ENCODE peak calls at places on chromosome 20, in six cellular contexts. Z is stomach; B is adrenal gland; P is CD8-positive, alpha-beta memory T cell; Q is aorta; S is PC-3. F is an unnamed sample.

GRCh38 chr20:63574156-63574828 is at the start of gene HELZ2:
- DNase-seq in Z (peak), B (peak), P (peak), Q (peak), S (peak), F (peak)

GRCh38 chr20:11275740-11276139 is 601.9 kb upstream of the JAG1 start:
- DNase-seq in Z (no peak), B (no peak), P (no peak), Q (no peak), S (no peak), F (no peak)

GRCh38 chr20:33551778-33552177 is 61.9 kb downstream of the CBFA2T2 start:
- DNase-seq in Z (no peak), B (no peak), P (no peak), Q (no peak), S (no peak), F (peak)

GRCh38 chr20:433300-433975 is 25.3 kb downstream of the RBCK1 start:
- DNase-seq in Z (no peak), B (peak), P (peak), Q (no peak), S (no peak), F (peak)

GRCh38 chr20:64102647-64103354 is 4.6 kb downstream of the NPBWR2 start:
- DNase-seq in Z (no peak), B (no peak), P (no peak), Q (peak), S (no peak), F (no peak)

GRCh38 chr20:1328680-1329330 is at the start of gene SDCBP2:
- DNase-seq in Z (peak), B (no peak), P (no peak), Q (no peak), S (peak), F (no peak)

GRCh38 chr20:3911956-3912355 is 22.8 kb downstream of the PANK2 start:
- DNase-seq in Z (peak), B (peak), P (no peak), Q (no peak), S (no peak), F (no peak)

GRCh38 chr20:32359633-32360332 is 1.7 kb downstream of the ASXL1 start:
- DNase-seq in Z (no peak), B (no peak), P (no peak), Q (no peak), S (no peak), F (no peak)

GRCh38 chr20:58127731-58128130 is 100.7 kb downstream of the ANKRD60 start:
- DNase-seq in Z (no peak), B (no peak), P (no peak), Q (peak), S (peak), F (peak)

GRCh38 chr20:6122873-6123649 is at the start of gene FERMT1:
- DNase-seq in Z (peak), B (peak), P (no peak), Q (peak), S (peak), F (peak)

GRCh38 chr20:15528386-15529111 is 1044.7 kb downstream of the KIF16B start:
- DNase-seq in Z (no peak), B (peak), P (no peak), Q (no peak), S (no peak), F (no peak)

GRCh38 chr20:54879393-54879792 is 404.0 kb downstream of the DOK5 start:
- DNase-seq in Z (no peak), B (no peak), P (no peak), Q (no peak), S (no peak), F (no peak)

GRCh38 chr20:34544109-34544793 is 14.3 kb upstream of the MAP1LC3A start:
- DNase-seq in Z (no peak), B (no peak), P (no peak), Q (no peak), S (no peak), F (no peak)

GRCh38 chr20:49677777-49678758 is 35.6 kb downstream of the B4GALT5 start:
- DNase-seq in Z (peak), B (no peak), P (no peak), Q (no peak), S (peak), F (no peak)

GRCh38 chr20:49672109-49672681 is 41.5 kb downstream of the B4GALT5 start:
- DNase-seq in Z (no peak), B (no peak), P (no peak), Q (no peak), S (no peak), F (no peak)

GRCh38 chr20:49674383-49675352 is 39.0 kb downstream of the B4GALT5 start:
- DNase-seq in Z (no peak), B (no peak), P (no peak), Q (no peak), S (peak), F (peak)

GRCh38 chr20:49676581-49677291 is 36.9 kb downstream of the B4GALT5 start:
- DNase-seq in Z (peak), B (no peak), P (peak), Q (no peak), S (peak), F (peak)

GRCh38 chr20:49675368-49676151 is 38.1 kb downstream of the B4GALT5 start:
- DNase-seq in Z (no peak), B (no peak), P (no peak), Q (no peak), S (peak), F (no peak)
- H3K4me3 ChIP-seq in Z (no peak), B (no peak), P (no peak), Q (no peak), S (peak), F (no peak)

GRCh38 chr20:62063601-62063980 is 2.1 kb downstream of the TAF4 start:
- DNase-seq in Z (no peak), B (no peak), P (no peak), Q (no peak), S (no peak), F (no peak)
- H3K4me3 ChIP-seq in Z (peak), B (no peak), P (no peak), Q (no peak), S (peak), F (peak)

GRCh38 chr20:2558581-2559301 is 22.4 kb downstream of the TMC2 start:
- DNase-seq in Z (no peak), B (peak), P (no peak), Q (no peak), S (no peak), F (peak)
- H3K4me3 ChIP-seq in Z (peak), B (no peak), P (no peak), Q (no peak), S (no peak), F (no peak)

GRCh38 chr20:50089140-50089786 is 23.7 kb downstream of the UBE2V1 start:
- DNase-seq in Z (no peak), B (no peak), P (no peak), Q (no peak), S (no peak), F (no peak)

GRCh38 chr20:50088022-50088421 is 24.9 kb downstream of the UBE2V1 start:
- DNase-seq in Z (no peak), B (no peak), P (no peak), Q (no peak), S (peak), F (no peak)

GRCh38 chr20:50083034-50083433 is 29.9 kb downstream of the UBE2V1 start:
- DNase-seq in Z (no peak), B (no peak), P (no peak), Q (no peak), S (no peak), F (no peak)

GRCh38 chr20:50085146-50085480 is 27.8 kb downstream of the UBE2V1 start:
- DNase-seq in Z (no peak), B (no peak), P (no peak), Q (no peak), S (no peak), F (no peak)

DNA sequence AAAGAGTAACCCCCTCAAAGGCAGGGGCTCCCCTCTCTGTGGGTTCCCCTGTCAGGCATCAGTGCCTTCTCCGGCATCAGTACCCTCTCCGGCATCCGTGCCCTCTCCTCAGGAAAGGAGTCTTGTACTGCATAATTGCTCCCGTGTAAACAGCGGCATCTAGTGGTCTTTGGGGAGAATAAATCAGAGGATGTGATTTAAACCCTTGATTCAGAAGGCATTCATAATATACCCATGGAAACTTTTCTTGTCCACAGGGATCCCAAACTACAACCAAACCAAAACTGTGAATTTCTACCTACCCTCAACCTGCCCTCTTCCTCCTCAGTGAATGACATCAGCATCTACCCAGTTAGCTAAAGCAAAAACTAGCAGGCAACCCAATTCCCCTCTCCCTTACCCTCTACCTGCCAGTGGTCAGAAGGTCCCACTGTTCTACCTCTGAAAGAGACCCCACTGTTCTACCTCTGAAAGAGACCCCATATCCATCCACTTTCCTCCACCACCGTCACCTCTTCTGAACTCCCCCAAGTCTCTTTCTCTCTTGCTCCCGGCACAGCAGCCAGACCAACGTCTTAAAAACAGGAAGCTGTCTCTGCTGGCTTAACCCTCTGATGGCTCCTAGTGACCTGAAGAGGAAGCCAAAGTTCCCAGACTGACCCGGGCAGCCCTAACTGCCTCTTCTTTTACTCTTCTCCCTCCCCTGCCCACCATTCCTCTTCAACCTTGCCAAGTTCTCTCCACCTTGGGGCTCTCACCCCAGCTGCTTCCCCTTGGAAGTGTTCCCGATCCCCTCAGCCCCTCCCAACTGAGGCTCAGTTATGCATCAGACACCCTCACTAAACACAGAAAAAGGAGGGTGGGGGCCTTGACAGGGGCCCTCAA is 27.2 kb downstream of the UBE2V1 start:
- DNase-seq in Z (no peak), B (no peak), P (peak), Q (no peak), S (peak), F (peak)
- H3K4me3 ChIP-seq in Z (peak), B (no peak), P (peak), Q (no peak), S (no peak), F (no peak)

GRCh38 chr20:50415516-50416268 is 94.5 kb upstream of the PTPN1 start:
- DNase-seq in Z (peak), B (peak), P (no peak), Q (peak), S (peak), F (peak)

GRCh38 chr20:50416930-50417329 is 93.3 kb upstream of the PTPN1 start:
- DNase-seq in Z (no peak), B (no peak), P (no peak), Q (no peak), S (no peak), F (no peak)

GRCh38 chr20:50417484-50418235 is 92.5 kb upstream of the PTPN1 start:
- DNase-seq in Z (no peak), B (no peak), P (no peak), Q (no peak), S (no peak), F (no peak)

GRCh38 chr20:50415031-50415515 is 95.1 kb upstream of the PTPN1 start:
- DNase-seq in Z (peak), B (no peak), P (no peak), Q (no peak), S (peak), F (no peak)

DNA sequence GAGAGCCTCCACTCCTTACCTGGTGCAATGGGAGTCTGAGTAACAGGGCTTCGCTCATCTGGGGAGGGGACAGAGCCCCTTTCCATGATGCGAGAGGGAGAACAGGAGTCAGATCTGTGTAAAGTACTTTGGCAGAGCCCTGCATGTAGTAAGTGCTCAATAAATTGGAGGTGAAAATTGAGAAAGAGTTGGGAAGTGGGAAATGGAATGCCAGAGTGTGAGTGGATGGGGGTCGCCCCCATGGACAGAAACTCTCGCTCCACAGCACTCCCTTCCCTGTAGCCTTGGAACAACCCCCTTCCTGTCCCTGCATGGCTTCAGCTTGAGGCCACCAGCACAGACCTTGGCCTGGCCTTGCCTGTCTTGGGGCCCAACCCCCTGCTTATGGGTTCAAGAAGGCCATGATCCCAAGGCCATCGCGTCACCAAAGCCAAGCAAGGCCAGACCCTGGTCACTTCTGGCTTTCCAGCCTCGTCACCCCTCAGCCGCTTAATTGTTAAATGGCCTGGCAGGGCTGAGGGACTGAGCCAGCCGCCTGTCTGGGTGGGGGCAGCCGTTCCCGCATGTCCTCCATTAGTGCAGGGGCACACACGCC is 93.8 kb upstream of the PTPN1 start:
- DNase-seq in Z (no peak), B (peak), P (no peak), Q (no peak), S (no peak), F (no peak)
- H3K4me3 ChIP-seq in Z (no peak), B (no peak), P (no peak), Q (no peak), S (peak), F (no peak)

DNA sequence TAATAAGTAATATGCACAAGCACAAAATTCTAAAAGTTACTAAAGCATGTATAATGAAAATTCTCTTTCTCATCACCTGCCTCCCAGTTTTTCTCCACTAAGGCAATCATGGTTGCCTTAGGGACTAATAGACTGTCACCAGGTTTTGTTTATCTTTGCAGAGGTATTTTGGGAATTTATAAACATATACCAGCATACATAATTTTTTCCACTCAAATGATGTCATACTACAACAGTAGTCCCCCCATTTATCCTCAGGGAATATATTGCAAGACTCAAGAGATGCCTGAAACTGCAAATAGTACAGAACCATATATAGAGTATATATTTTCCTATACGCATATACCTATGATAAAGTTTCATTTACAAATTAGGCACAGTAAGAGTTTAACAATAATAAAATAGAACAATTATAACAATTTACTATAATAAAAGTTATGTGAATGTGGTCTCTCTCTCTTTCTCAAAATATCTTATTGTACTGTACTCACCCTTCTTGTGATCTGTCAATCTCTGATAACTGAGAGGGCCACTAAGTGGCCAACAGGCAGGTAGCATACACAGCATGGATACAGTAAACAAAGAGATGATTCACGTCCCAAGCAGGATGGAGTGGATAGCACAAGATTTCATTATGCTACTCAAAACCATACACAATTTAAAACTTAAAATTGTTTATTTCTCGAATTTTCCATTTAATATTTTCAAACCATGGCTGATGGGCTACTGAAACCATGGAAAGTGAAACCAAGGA is 19.7 kb downstream of the RBL1 start:
- DNase-seq in Z (no peak), B (no peak), P (no peak), Q (no peak), S (peak), F (no peak)
- H3K4me3 ChIP-seq in Z (no peak), B (no peak), P (no peak), Q (no peak), S (no peak), F (no peak)

GRCh38 chr20:48620486-48621255 is 207.1 kb downstream of the PREX1 start:
- DNase-seq in Z (peak), B (peak), P (peak), Q (peak), S (peak), F (peak)

GRCh38 chr20:48620112-48620485 is 207.7 kb downstream of the PREX1 start:
- DNase-seq in Z (no peak), B (no peak), P (no peak), Q (no peak), S (no peak), F (no peak)

GRCh38 chr20:48623176-48623905 is 204.5 kb downstream of the PREX1 start:
- DNase-seq in Z (no peak), B (no peak), P (no peak), Q (peak), S (no peak), F (no peak)

GRCh38 chr20:48622421-48622820 is 205.4 kb downstream of the PREX1 start:
- DNase-seq in Z (no peak), B (no peak), P (no peak), Q (peak), S (no peak), F (no peak)

GRCh38 chr20:48621256-48622078 is 206.3 kb downstream of the PREX1 start:
- DNase-seq in Z (no peak), B (no peak), P (no peak), Q (peak), S (peak), F (peak)
- H3K4me3 ChIP-seq in Z (no peak), B (no peak), P (no peak), Q (no peak), S (peak), F (peak)

DNA sequence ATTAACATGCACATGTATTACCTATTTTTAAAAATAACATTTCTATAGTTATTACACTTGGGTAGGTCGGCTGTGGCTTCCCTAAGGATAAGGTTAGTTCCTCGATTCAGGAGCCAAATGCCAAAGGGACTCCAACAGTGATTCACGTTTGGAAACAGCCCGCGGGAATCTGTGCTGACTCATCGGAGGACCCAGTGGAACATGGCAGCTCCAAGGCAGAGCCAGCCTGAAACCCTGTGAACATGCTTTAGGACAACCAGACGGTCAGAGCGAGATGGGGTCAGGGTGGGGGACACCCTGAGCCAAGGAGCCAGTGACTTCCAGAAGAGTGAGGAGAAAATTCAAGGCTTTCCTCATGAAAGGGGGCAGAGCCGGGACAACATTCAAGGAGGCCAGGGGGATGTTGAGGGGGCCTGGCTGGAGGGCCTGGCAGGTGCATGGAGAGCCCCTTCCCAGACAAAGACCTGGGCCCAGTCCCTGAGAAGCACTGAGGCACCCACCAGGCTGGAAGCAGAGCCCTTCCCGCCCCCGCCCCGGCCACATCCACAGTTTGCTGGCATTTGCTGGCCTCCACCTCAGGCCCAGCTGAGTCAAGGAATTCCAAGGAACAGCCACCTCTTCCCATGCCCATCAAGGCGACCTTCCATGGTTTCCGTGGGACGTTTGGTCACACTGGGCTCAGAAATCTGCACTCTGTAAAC is 133.2 kb downstream of the SNX5 start:
- DNase-seq in Z (no peak), B (peak), P (no peak), Q (peak), S (peak), F (peak)
- H3K4me3 ChIP-seq in Z (no peak), B (no peak), P (no peak), Q (no peak), S (no peak), F (no peak)

DNA sequence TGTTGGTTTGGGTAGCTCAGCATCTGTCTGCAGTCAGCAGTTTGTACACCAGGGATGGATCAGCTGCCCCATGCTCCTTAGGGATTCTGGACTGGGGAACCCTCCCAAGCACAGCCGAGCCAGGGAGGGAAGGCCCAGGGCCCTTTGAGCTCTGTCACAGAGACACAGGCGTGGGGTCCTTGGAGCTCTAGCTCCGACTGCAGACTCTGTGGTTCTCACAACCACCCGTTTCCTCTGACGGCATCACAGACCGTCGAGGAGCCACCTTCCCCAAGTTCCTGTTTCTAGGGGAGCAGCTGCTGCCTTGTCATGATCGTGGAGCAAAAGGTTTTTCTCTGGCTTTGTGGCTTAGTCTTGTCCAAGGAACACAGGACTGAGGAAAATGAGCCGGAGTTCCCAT is at the start of gene SLA2:
- DNase-seq in Z (peak), B (peak), P (peak), Q (peak), S (no peak), F (no peak)
- H3K4me3 ChIP-seq in Z (peak), B (no peak), P (peak), Q (no peak), S (no peak), F (no peak)

F was measured in foreskin fibroblast.